ENCODE peak calls at places on chromosomes 11 and 22, in six cellular contexts. O is mucosa of descending colon, A is foreskin fibroblast, D is choroid plexus epithelial cell, V is GM12865, J is GM12864. P is an unnamed sample.

GRCh38 chr11:10898763-10899541 is 41.1 kb upstream of the ZBED5 start:
- DNase-seq in V (no peak), A (peak; percentile 94), O (no peak), J (no peak), D (peak; percentile 79), P (no peak)

GRCh38 chr11:134606251-134606650 is 194.2 kb upstream of the B3GAT1 start:
- DNase-seq in J (no peak), A (no peak), D (no peak), O (no peak), V (no peak), P (no peak)

GRCh38 chr22:49382451-49382735 is 445.3 kb downstream of the BRD1 start:
- DNase-seq in J (no peak), O (no peak), A (no peak), V (no peak), D (no peak), P (no peak)

GRCh38 chr11:85809881-85810280 is 1.1 kb downstream of the SYTL2 start:
- DNase-seq in J (no peak), D (no peak), V (no peak), A (peak; percentile 30), O (peak; percentile 46), P (no peak)

GRCh38 chr11:56624661-56625110 is 10.0 kb upstream of the OR5M1 start:
- DNase-seq in J (no peak), D (peak; percentile 45), O (peak; percentile 59), V (peak; percentile 56), A (peak; percentile 2), P (peak; percentile 78)

GRCh38 chr22:49828599-49828965 is 909 bp upstream of the BRD1 start:
- DNase-seq in D (no peak), A (no peak), O (no peak), J (no peak), V (no peak), P (no peak)

GRCh38 chr11:80350541-80350940 is 909.7 kb upstream of the TENM4 start:
- DNase-seq in V (no peak), J (no peak), O (peak; percentile 14), A (no peak), D (no peak), P (no peak)

GRCh38 chr22:30868663-30869385 is 99.8 kb downstream of the MORC2 start:
- DNase-seq in O (no peak), J (no peak), D (peak; percentile 53), V (no peak), A (peak; percentile 48), P (no peak)

GRCh38 chr11:130523609-130524008 is 75.2 kb downstream of the ADAMTS15 start:
- DNase-seq in A (peak; percentile 95), D (peak; percentile 56), V (no peak), O (no peak), J (no peak), P (peak; percentile 39)

GRCh38 chr11:17560281-17561110 is 13.4 kb downstream of the OTOG start:
- DNase-seq in J (no peak), O (no peak), A (no peak), D (no peak), V (no peak), P (no peak)

GRCh38 chr11:50298182-50298988 is 265.7 kb downstream of the OR4C45 start:
- DNase-seq in D (no peak), A (no peak), O (no peak), V (no peak), J (no peak), P (no peak)

GRCh38 chr22:42691440-42691839 is 29.2 kb downstream of the A4GALT start:
- DNase-seq in A (peak; percentile 53), J (no peak), O (no peak), V (no peak), D (no peak), P (no peak)

GRCh38 chr11:12193515-12194336 is 83.3 kb downstream of the MICAL2 start:
- DNase-seq in A (no peak), O (no peak), J (no peak), V (no peak), D (no peak), P (no peak)

GRCh38 chr11:43419460-43419859 is 60.7 kb downstream of the TTC17 start:
- DNase-seq in V (peak; percentile 45), O (peak; percentile 78), D (peak; percentile 75), A (peak; percentile 59), J (no peak), P (peak; percentile 60)

GRCh38 chr22:35436421-35436820 is 36.5 kb downstream of the MCM5 start:
- DNase-seq in A (no peak), O (no peak), D (no peak), V (no peak), J (no peak), P (no peak)

GRCh38 chr11:10762185-10762584 is 11.1 kb downstream of the CTR9 start:
- DNase-seq in A (no peak), O (no peak), J (peak; percentile 66), D (no peak), V (peak; percentile 69), P (no peak)

GRCh38 chr22:21568207-21569075 is 927 bp downstream of the UBE2L3 start:
- DNase-seq in D (peak; percentile 42), V (peak; percentile 44), J (no peak), A (peak; percentile 55), O (peak; percentile 45), P (no peak)

GRCh38 chr22:25131198-25131887 is 68.3 kb upstream of the CRYBB3 start:
- DNase-seq in A (no peak), V (no peak), O (peak; percentile 46), D (no peak), J (no peak), P (no peak)

GRCh38 chr11:94511932-94512781 is at the start of gene C11orf97:
- DNase-seq in J (no peak), O (peak; percentile 57), A (peak; percentile 72), V (peak; percentile 35), D (peak; percentile 48), P (peak; percentile 42)

DNA sequence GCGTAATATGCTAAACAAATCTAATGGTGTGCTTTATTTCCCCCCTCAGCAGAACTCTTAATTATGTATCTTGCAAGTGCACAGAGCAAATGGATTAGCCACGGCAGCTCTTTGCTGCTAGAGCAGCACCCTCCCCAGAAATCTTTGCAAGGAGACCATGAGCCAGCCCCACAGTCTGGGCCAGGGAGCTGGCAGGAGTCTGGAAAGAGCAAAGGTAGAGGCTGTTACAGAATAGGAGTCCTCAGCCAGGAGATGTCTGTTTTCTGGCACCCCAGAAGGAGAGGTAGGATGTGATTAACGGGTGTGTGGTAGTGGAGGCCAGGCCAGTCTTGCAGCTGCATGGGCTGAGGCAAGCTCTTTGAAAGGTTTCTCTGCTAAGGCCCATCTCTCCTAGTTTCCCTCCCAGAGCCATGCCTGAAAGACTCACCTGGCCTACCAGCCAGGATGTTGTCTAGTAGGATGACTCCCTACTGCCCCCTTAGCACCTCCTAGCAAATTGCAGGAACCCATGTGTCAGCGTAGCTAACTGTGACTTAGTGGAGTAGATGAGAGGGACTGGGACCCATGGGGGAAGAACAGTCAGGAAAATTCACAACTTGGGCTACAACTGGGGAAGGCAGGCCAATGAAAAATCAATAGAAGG is 557.2 kb downstream of the BUD13 start:
- DNase-seq in D (no peak), O (no peak), V (peak; percentile 17), A (no peak), J (no peak), P (no peak)
- TF ChIP-seq CTCF in D (no peak), O (no peak), V (peak; percentile 30), A (no peak), J (peak; percentile 50), P (no peak)

GRCh38 chr11:73227571-73228211 is 9.6 kb downstream of the P2RY2 start:
- DNase-seq in D (no peak), O (peak; percentile 85), V (no peak), A (no peak), J (no peak), P (peak; percentile 91)
- H3K4me3 ChIP-seq in D (no peak overlapping the region), O (no peak overlapping the region), V (no peak overlapping the region), A (no peak overlapping the region), J (no peak overlapping the region), P (no peak overlapping the region)

DNA sequence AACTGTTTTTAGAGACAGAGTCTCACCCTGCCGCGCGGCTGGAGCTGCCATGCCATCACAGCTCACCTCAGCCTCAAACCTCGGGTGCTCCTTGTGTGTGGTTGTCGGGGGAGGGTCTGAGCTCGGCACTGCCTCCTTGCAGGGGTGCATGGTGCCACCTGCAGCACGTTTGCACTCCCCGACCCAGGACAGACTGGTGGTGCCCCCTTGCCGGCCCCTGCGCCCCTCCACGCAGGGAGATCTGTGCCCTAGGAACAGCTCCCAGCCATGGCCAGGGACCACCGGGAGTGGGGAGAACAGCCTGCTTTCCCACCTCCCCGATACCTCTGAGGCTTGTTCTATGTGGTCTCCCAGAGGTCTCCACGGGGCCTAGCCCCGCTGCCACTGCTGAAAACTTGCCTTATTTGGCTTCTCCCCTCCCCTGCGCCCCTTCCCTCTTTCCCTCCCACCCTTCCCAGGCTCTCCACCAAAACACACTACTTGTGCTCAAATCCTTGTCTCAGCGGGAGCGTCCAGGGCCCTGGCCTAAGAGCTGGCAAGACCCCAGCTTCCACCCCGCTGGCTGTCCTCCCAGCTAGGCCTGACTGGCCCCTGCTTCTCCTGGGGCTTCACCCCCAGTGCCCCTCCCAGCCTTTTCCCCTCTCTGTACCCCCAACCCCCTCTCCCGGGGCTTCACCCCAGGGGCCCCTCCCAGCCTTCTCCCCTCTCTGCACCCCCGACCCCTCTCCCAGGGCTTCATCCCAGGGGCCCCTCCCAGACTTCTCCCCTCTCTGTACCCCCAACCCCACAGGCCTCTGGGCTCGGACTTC is 13.4 kb upstream of the TPCN2 start:
- DNase-seq in O (no peak), D (no peak), V (no peak), J (no peak), A (no peak), P (no peak)
- TF ChIP-seq CTCF in O (no peak), D (no peak), V (no peak), J (no peak), A (no peak), P (no peak)

GRCh38 chr11:13279487-13279834 is 1.9 kb downstream of the BMAL1 start:
- DNase-seq in O (no peak), J (no peak), V (no peak), D (no peak), A (no peak), P (no peak)
- H3K4me3 ChIP-seq in O (no peak overlapping the region), J (peak overlapping the region; percentile 89), V (peak overlapping the region; percentile 98), D (no peak overlapping the region), A (no peak overlapping the region), P (peak overlapping the region; percentile 88)